ENCODE peak calls at places on chromosomes 2 and 18, in ten cellular contexts. Z is NCI-H2081; C is astrocyte of the spinal cord; R is fibroblast of pulmonary artery; V is SK-N-DZ; S is NCI-H345; D is NCI-H1105 treated with DMSO at 0.1 percent for 48 hours; L is activated CD4-positive, alpha-beta T cell treated with anti-CD3 and anti-CD28 coated beads, Interleukin-2, amount 50 U/mL, for 1 hour; T is heart left ventricle; N is activated CD4-positive, CD25-positive, alpha-beta regulatory T cell treated with anti-CD3 and anti-CD28 coated beads, Interleukin-2, amount 50 U/mL, for 72 hours. B is an unnamed sample.

GRCh38 chr2:215711484-215712034 is 275.7 kb upstream of the FN1 start:
- DNase-seq in Z (no peak), C (peak; percentile 68), R (peak; percentile 86), V (no peak), S (no peak), D (no peak), L (no peak), T (no peak), N (no peak), B (no peak)

GRCh38 chr2:222082201-222082600 is 216.6 kb downstream of the PAX3 start:
- DNase-seq in Z (no peak), C (no peak), R (no peak), V (no peak), S (no peak), D (no peak), L (no peak), T (no peak), N (no peak), B (no peak)

GRCh38 chr18:47265197-47265596 is 13.7 kb upstream of the SKOR2 start:
- DNase-seq in Z (no peak), C (peak; percentile 59), R (peak; percentile 20), V (no peak), S (no peak), D (no peak), L (no peak), T (no peak), N (no peak), B (no peak)

GRCh38 chr2:241035142-241035817 is 36.9 kb downstream of the SNED1 start:
- DNase-seq in Z (no peak), C (no peak), R (no peak), V (no peak), S (no peak), D (no peak), L (peak; percentile 58), T (no peak), N (no peak), B (no peak)

GRCh38 chr2:165634855-165635254 is 159.2 kb downstream of the GALNT3 start:
- DNase-seq in Z (peak; percentile 96), C (peak; percentile 88), R (peak; percentile 55), V (peak; percentile 40), S (peak; percentile 97), D (peak; percentile 81), L (no peak), T (peak; percentile 68), N (no peak), B (no peak)

GRCh38 chr2:144995482-144995881 is 475.6 kb upstream of the ZEB2 start:
- DNase-seq in Z (no peak), C (no peak), R (peak; percentile 54), V (no peak), S (no peak), D (no peak), L (no peak), T (no peak), N (no peak), B (no peak)

GRCh38 chr2:62430146-62430545 is 75.8 kb downstream of the TMEM17 start:
- DNase-seq in Z (no peak), C (no peak), R (no peak), V (no peak), S (no peak), D (no peak), L (no peak), T (no peak), N (no peak), B (no peak)

GRCh38 chr18:41144444-41144843 is 810.6 kb upstream of the PIK3C3 start:
- DNase-seq in Z (no peak), C (peak; percentile 59), R (peak; percentile 83), V (no peak), S (no peak), D (no peak), L (no peak), T (no peak), N (no peak), B (no peak)

GRCh38 chr18:57043241-57043640 is 103.6 kb upstream of the BOD1L2 start:
- DNase-seq in Z (no peak), C (no peak), R (no peak), V (no peak), S (peak; percentile 92), D (no peak), L (no peak), T (no peak), N (no peak), B (no peak)

GRCh38 chr2:192195548-192196418 is 1.1 kb upstream of the TMEFF2 start:
- DNase-seq in Z (no peak), C (peak; percentile 28), R (peak; percentile 26), V (no peak), S (peak; percentile 47), D (peak; percentile 22), L (no peak), T (peak; percentile 18), N (peak; percentile 30), B (no peak)

GRCh38 chr18:38453880-38454279 is 888.3 kb upstream of the CELF4 start:
- DNase-seq in Z (peak; percentile 25), C (no peak), R (no peak), V (no peak), S (peak; percentile 87), D (no peak), L (no peak), T (no peak), N (no peak), B (no peak)

GRCh38 chr18:2223394-2223793 is 347.9 kb downstream of the METTL4 start:
- DNase-seq in Z (no peak), C (peak; percentile 63), R (peak; percentile 71), V (no peak), S (no peak), D (no peak), L (no peak), T (no peak), N (no peak), B (no peak)

GRCh38 chr2:46333912-46334311 is 36.7 kb downstream of the EPAS1 start:
- DNase-seq in Z (no peak), C (no peak), R (no peak), V (no peak), S (no peak), D (no peak), L (no peak), T (no peak), N (no peak), B (peak; percentile 54)

GRCh38 chr2:233841183-233841582 is 13.2 kb downstream of the HJURP start:
- DNase-seq in Z (no peak), C (no peak), R (no peak), V (no peak), S (no peak), D (no peak), L (no peak), T (no peak), N (no peak), B (no peak)

GRCh38 chr2:233247116-233247515 is 4.4 kb upstream of the ATG16L1 start:
- DNase-seq in Z (no peak), C (no peak), R (no peak), V (no peak), S (no peak), D (no peak), L (no peak), T (no peak), N (no peak), B (no peak)

GRCh38 chr18:22422909-22423548 is 5.3 kb upstream of the CTAGE1 start:
- DNase-seq in Z (no peak), C (no peak), R (peak; percentile 76), V (no peak), S (no peak), D (no peak), L (no peak), T (no peak), N (no peak), B (no peak)

GRCh38 chr2:54915101-54915500 is 135.2 kb downstream of the RTN4 start:
- DNase-seq in Z (no peak), C (no peak), R (no peak), V (no peak), S (no peak), D (no peak), L (no peak), T (no peak), N (no peak), B (no peak)

GRCh38 chr2:186590538-186591441 is 934 bp downstream of the ITGAV start:
- DNase-seq in Z (peak; percentile 57), C (peak; percentile 64), R (peak; percentile 87), V (peak; percentile 95), S (peak; percentile 43), D (peak; percentile 38), L (peak; percentile 5), T (no peak), N (no peak), B (peak; percentile 64)

GRCh38 chr2:176066645-176067586 is 16.8 kb downstream of the EVX2 start:
- DNase-seq in Z (no peak), C (no peak), R (no peak), V (no peak), S (no peak), D (no peak), L (no peak), T (no peak), N (no peak), B (no peak)

GRCh38 chr2:56410140-56410539 is 226.3 kb downstream of the CCDC85A start:
- DNase-seq in Z (no peak), C (no peak), R (no peak), V (no peak), S (no peak), D (no peak), L (no peak), T (no peak), N (no peak), B (no peak)

GRCh38 chr2:233814436-233814835 is 36.3 kb downstream of the MROH2A start:
- DNase-seq in Z (no peak), C (no peak), R (no peak), V (no peak), S (no peak), D (no peak), L (no peak), T (no peak), N (peak; percentile 17), B (no peak)

GRCh38 chr18:79631761-79632446 is 47.7 kb upstream of the CTDP1 start:
- DNase-seq in Z (no peak), C (no peak), R (no peak), V (no peak), S (no peak), D (no peak), L (no peak), T (no peak), N (no peak), B (no peak)

GRCh38 chr2:128323501-128323931 is 4.8 kb upstream of the HS6ST1 start:
- DNase-seq in Z (no peak), C (no peak), R (no peak), V (no peak), S (no peak), D (no peak), L (no peak), T (no peak), N (peak; percentile 18), B (no peak)